ENCODE peak calls at places on chromosomes 2 and 18, in four cellular contexts. D is CD8-positive, alpha-beta T cell; S is lower lobe of right lung; U is adipocyte. F is an unnamed sample.

GRCh38 chr2:166060191-166060590 is 67.6 kb downstream of the SCN1A start:
- DNase-seq in D (no peak), S (no peak), U (peak; percentile 45), F (no peak)

GRCh38 chr18:58631301-58631700 is 2.4 kb upstream of the ALPK2 start:
- DNase-seq in D (no peak), S (no peak), U (no peak), F (no peak)

GRCh38 chr2:174951746-174952145 is 53.4 kb downstream of the CHN1 start:
- DNase-seq in D (no peak), S (no peak), U (peak; percentile 87), F (no peak)

GRCh38 chr2:131040661-131041401 is 52.4 kb downstream of the FAM168B start:
- DNase-seq in D (no peak), S (peak; percentile 34), U (no peak), F (peak; percentile 48)

GRCh38 chr18:63138469-63139340 is 180.9 kb downstream of the BCL2 start:
- DNase-seq in D (no peak), S (no peak), U (no peak), F (no peak)

GRCh38 chr2:168434164-168434563 is 21.9 kb upstream of the CERS6 start:
- DNase-seq in D (no peak), S (no peak), U (peak; percentile 20), F (no peak)

GRCh38 chr2:216548901-216549321 is 50.3 kb downstream of the RPL37A start:
- DNase-seq in D (no peak), S (no peak), U (peak; percentile 81), F (peak; percentile 86)

GRCh38 chr18:55439036-55439435 is 149.0 kb downstream of the TCF4 start:
- DNase-seq in D (no peak), S (no peak), U (no peak), F (no peak)

GRCh38 chr2:65064728-65065552 is 8.7 kb downstream of the CEP68 start:
- DNase-seq in D (no peak), S (peak; percentile 72), U (peak; percentile 79), F (peak; percentile 66)

GRCh38 chr2:238165288-238165921 is 6.6 kb downstream of the ERFE start:
- DNase-seq in D (no peak), S (no peak), U (no peak), F (peak; percentile 61)

GRCh38 chr2:1594281-1595171 is 149.8 kb downstream of the PXDN start:
- DNase-seq in D (no peak), S (peak; percentile 33), U (no peak), F (peak; percentile 34)

GRCh38 chr2:162821176-162821575 is 17.4 kb downstream of the KCNH7 start:
- DNase-seq in D (no peak), S (no peak), U (peak; percentile 72), F (no peak)

GRCh38 chr2:201929627-201930026 is 104.0 kb upstream of the FZD7 start:
- DNase-seq in D (no peak), S (no peak), U (no peak), F (no peak)

GRCh38 chr2:179268277-179268935 is 3.8 kb upstream of the SESTD1 start:
- DNase-seq in D (no peak), S (no peak), U (peak; percentile 67), F (peak; percentile 71)

GRCh38 chr2:20675701-20676352 is 8.9 kb downstream of the GDF7 start:
- DNase-seq in D (no peak), S (no peak), U (no peak), F (no peak)

GRCh38 chr2:218837495-218837894 is 5.9 kb upstream of the PRKAG3 start:
- DNase-seq in D (no peak), S (no peak), U (no peak), F (no peak)

GRCh38 chr2:231191896-231192872 is 6.2 kb upstream of the ARMC9 start:
- DNase-seq in D (no peak), S (peak; percentile 56), U (peak; percentile 97), F (peak; percentile 93)

GRCh38 chr18:61237529-61237928 is 95.7 kb upstream of the CDH20 start:
- DNase-seq in D (no peak), S (no peak), U (no peak), F (no peak)

GRCh38 chr18:7619676-7620075 is 52.6 kb downstream of the PTPRM start:
- DNase-seq in D (no peak), S (no peak), U (no peak), F (no peak)

GRCh38 chr18:7616661-7617060 is 49.5 kb downstream of the PTPRM start:
- DNase-seq in D (no peak), S (no peak), U (peak; percentile 28), F (no peak)

GRCh38 chr18:7618821-7619410 is 51.8 kb downstream of the PTPRM start:
- DNase-seq in D (no peak), S (no peak), U (peak; percentile 50), F (no peak)

GRCh38 chr18:7615840-7616239 is 48.7 kb downstream of the PTPRM start:
- DNase-seq in D (no peak), S (no peak), U (no peak), F (no peak)

DNA sequence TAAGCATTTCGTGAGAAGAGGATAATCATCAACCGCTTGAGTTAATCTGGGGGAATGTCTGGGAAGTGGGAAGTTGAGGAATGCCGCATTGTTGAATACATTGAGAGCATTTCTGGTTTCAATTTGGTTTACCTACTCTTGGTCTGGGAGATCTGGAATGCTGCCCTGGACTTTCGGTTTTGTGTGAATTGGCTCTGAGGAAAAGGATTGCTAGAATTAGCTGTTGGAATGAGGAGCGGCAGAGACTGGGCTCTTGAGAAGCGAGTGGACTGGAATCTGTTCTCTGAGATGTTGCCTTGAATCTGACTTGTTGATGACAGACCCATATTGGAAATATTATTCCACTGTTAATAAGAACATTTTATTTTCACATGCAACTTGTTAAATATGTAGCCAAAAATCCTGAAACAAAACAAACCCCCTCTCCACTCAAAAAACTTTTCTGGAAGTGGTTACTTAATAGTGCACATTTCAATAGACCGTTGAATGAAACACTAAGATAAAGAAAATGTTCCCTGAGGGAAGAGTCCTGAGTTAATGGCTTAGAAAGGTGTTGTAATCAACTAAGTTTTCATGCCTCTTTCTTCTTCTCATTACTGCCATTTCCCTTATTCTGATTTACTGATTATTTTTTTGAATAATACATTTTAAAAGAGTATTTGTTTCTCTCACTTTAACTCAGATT is 50.8 kb downstream of the PTPRM start:
- DNase-seq in D (no peak), S (no peak), U (peak; percentile 94), F (no peak)
- H3K4me3 ChIP-seq in D (no peak overlapping the region), S (peak overlapping the region; percentile 9), U (peak overlapping the region; percentile 72), F (no peak overlapping the region)

GRCh38 chr18:9704233-9705118 is 3.6 kb upstream of the RAB31 start:
- DNase-seq in D (no peak), S (no peak), U (no peak), F (no peak)
- H3K4me1 ChIP-seq in D (no peaks in the 10 kb centered on the region), S (peaks cover 9% of the 10 kb centered on the region), U (peaks cover 35% of the 10 kb centered on the region), F (no peaks in the 10 kb centered on the region)

DNA sequence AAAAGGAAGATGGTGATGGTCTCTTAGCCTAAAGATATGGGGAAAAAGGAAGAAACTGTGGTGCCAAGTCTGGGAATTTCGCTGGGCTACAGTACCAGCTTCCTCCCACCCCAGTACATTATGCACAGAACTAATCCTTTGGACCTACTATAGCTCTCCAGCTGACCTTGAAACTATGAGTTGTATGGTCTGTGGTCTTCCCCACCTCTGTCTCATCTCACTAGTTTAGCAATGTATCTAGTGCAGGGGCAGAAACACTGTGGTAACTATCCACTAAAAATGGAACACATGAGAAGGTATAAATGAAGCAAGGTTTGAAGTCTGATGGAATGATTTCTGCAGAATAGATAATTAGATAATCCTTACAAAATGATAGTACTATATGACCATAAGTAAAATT is 190.4 kb upstream of the CCDC150 start:
- DNase-seq in D (no peak), S (no peak), U (no peak), F (no peak)
- H3K4me3 ChIP-seq in D (no peak overlapping the region), S (no peak overlapping the region), U (no peak overlapping the region), F (no peak overlapping the region)

GRCh38 chr2:101064505-101064867 is 62.4 kb downstream of the RPL31 start:
- DNase-seq in D (no peak), S (no peak), U (no peak), F (no peak)
- H3K4me1 ChIP-seq in D (no peaks in the 10 kb centered on the region), S (peaks cover 10% of the 10 kb centered on the region), U (peaks cover 31% of the 10 kb centered on the region), F (no peaks in the 10 kb centered on the region)

GRCh38 chr2:239193925-239194687 is 206.7 kb downstream of the HDAC4 start:
- DNase-seq in D (no peak), S (no peak), U (no peak), F (peak; percentile 47)
- H3K4me3 ChIP-seq in D (no peak overlapping the region), S (no peak overlapping the region), U (no peak overlapping the region), F (no peak overlapping the region)

GRCh38 chr2:235460548-235461047 is 33.2 kb upstream of the AGAP1 start:
- DNase-seq in D (no peak), S (no peak), U (no peak), F (no peak)

GRCh38 chr2:235461763-235462414 is 32.0 kb upstream of the AGAP1 start:
- DNase-seq in D (no peak), S (no peak), U (no peak), F (no peak)

GRCh38 chr2:235462415-235462790 is 31.4 kb upstream of the AGAP1 start:
- DNase-seq in D (no peak), S (no peak), U (no peak), F (no peak)

GRCh38 chr2:235467586-235467985 is 26.3 kb upstream of the AGAP1 start:
- DNase-seq in D (no peak), S (no peak), U (peak; percentile 39), F (no peak)

DNA sequence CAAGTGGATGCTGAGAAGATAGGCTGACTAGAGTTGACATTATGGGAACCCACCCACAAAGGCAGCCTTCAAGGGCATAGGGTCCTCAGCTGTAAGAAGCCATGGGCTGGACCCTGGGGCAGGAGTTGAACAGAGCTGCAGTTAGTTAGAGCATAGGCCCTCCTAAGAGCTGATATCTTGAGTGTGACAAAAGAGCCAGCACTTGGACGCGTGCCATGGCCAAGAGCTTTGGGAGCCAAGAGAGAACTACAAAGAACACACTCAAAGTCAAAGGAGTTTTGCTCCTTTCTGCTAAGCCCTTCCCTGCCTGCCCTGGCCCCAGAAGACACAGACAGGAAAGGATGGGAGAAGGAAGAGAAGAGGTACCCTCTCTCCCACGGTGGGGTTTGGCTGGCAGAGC is 29.9 kb upstream of the AGAP1 start:
- DNase-seq in D (no peak), S (peak; percentile 73), U (no peak), F (no peak)
- H3K4me1 ChIP-seq in D (no peaks in the 10 kb centered on the region), S (peaks cover 5% of the 10 kb centered on the region), U (peaks cover 22% of the 10 kb centered on the region), F (no peaks in the 10 kb centered on the region)

DNA sequence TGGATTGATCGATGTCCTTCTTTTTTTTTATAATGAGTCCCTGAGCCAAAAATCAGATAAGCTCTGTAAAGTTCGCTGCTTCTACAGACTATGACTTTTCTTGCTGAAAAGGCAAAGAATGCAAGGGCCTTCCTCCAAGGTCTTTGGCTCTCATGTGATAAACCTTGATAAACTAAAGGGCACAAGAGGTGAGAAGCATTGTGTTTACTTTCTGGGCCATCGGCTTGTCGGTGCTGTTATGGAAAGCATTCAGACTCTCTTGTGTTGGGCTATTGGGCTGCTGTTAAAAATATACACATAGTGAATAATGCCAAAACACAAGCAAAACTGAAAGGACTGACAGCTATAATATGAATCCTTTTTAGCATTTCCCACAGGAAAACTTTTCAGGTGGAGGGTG is 472.4 kb upstream of the SPHKAP start:
- DNase-seq in D (no peak), S (no peak), U (no peak), F (no peak)
- H3K4me3 ChIP-seq in D (no peak overlapping the region), S (no peak overlapping the region), U (no peak overlapping the region), F (no peak overlapping the region)

GRCh38 chr2:43225093-43225787 is 1.2 kb downstream of the ZFP36L2 start:
- DNase-seq in D (peak; percentile 41), S (peak; percentile 75), U (peak; percentile 72), F (peak; percentile 75)

GRCh38 chr2:43225788-43226557 is 433 bp downstream of the ZFP36L2 start:
- DNase-seq in D (peak; percentile 47), S (peak; percentile 85), U (peak; percentile 78), F (no peak)

GRCh38 chr2:43226955-43227829 is 786 bp upstream of the ZFP36L2 start:
- DNase-seq in D (peak; percentile 35), S (peak; percentile 97), U (peak; percentile 87), F (peak; percentile 97)

GRCh38 chr2:43227830-43228280 is 1.4 kb upstream of the ZFP36L2 start:
- DNase-seq in D (no peak), S (no peak), U (no peak), F (no peak)

GRCh38 chr2:43226558-43226954 is at the start of gene ZFP36L2:
- DNase-seq in D (peak; percentile 89), S (peak; percentile 98), U (peak; percentile 99), F (peak; percentile 96)
- H3K4me1 ChIP-seq in D (peaks cover 23% of the 10 kb centered on the region), S (peaks cover 44% of the 10 kb centered on the region), U (peaks cover 32% of the 10 kb centered on the region), F (peaks cover 6% of the 10 kb centered on the region)

F was measured in ascending aorta.